ENCODE peak calls at places on chromosomes 6 and 20, in nine cellular contexts. P, L, C, A, U, O, I, Z and X are unnamed samples.

GRCh38 chr20:45934046-45934586 is 367 bp upstream of the PCIF1 start:
- DNase-seq in P (no peak), L (peak; percentile 68), A (peak; percentile 81), U (peak; percentile 70), O (peak; percentile 90), Z (no peak), I (peak; percentile 90), C (peak; percentile 77), X (no peak)

GRCh38 chr6:118536478-118536877 is 11.6 kb upstream of the PLN start:
- DNase-seq in C (no peak), L (no peak), I (no peak), O (no peak), A (no peak), Z (no peak), U (no peak), P (no peak), X (no peak)

GRCh38 chr6:169556758-169557505 is 144.9 kb downstream of the WDR27 start:
- DNase-seq in U (no peak), O (no peak), A (no peak), I (no peak), L (no peak), P (peak; percentile 74), Z (no peak), C (no peak), X (no peak)

GRCh38 chr6:30615219-30615957 is 1.7 kb downstream of the PPP1R10 start:
- DNase-seq in L (peak; percentile 85), P (peak; percentile 70), Z (no peak), C (no peak), U (no peak), A (no peak), O (no peak), I (no peak), X (no peak)

GRCh38 chr6:21856844-21857243 is 263.3 kb downstream of the SOX4 start:
- DNase-seq in U (no peak), A (no peak), Z (no peak), I (no peak), P (no peak), C (no peak), L (peak; percentile 86), O (no peak), X (no peak)

GRCh38 chr20:30815577-30816181 is 441.8 kb upstream of the DEFB115 start:
- DNase-seq in L (no peak), O (peak; percentile 71), C (no peak), P (no peak), Z (no peak), I (no peak), U (no peak), A (no peak), X (no peak)

GRCh38 chr6:19303381-19303780 is 533.8 kb upstream of the ID4 start:
- DNase-seq in I (no peak), U (no peak), A (no peak), C (no peak), P (no peak), L (peak; percentile 16), Z (no peak), O (no peak), X (no peak)

GRCh38 chr6:48766349-48766748 is 655.4 kb upstream of the PTCHD4 start:
- DNase-seq in U (no peak), Z (no peak), I (no peak), P (no peak), A (no peak), C (no peak), L (peak; percentile 77), O (no peak), X (no peak)

GRCh38 chr20:59351148-59352040 is 51.0 kb downstream of the EDN3 start:
- DNase-seq in I (no peak), O (no peak), P (no peak), U (no peak), Z (no peak), L (no peak), C (no peak), A (no peak), X (no peak)

GRCh38 chr6:100464910-100465700 is at the start of gene SIM1:
- DNase-seq in Z (no peak), C (peak; percentile 62), O (peak; percentile 92), I (peak; percentile 77), P (peak; percentile 42), A (peak; percentile 43), U (peak; percentile 46), L (peak; percentile 94), X (no peak)

GRCh38 chr6:26019261-26019845 is 56.8 kb downstream of the TRIM38 start:
- DNase-seq in I (no peak), O (no peak), P (no peak), L (no peak), A (no peak), C (no peak), Z (no peak), U (no peak), X (no peak)

GRCh38 chr6:26020983-26021349 is 58.4 kb downstream of the TRIM38 start:
- DNase-seq in U (peak; percentile 56), O (peak; percentile 63), P (no peak), A (peak; percentile 54), C (peak; percentile 62), Z (no peak), L (peak; percentile 81), I (peak; percentile 85), X (no peak)

GRCh38 chr6:26017567-26017966 is 55.0 kb downstream of the TRIM38 start:
- DNase-seq in A (peak; percentile 70), C (peak; percentile 62), O (no peak), U (peak; percentile 67), L (peak; percentile 96), I (peak; percentile 78), P (peak; percentile 87), Z (no peak), X (peak; percentile 42)

GRCh38 chr6:26020291-26020982 is 57.8 kb downstream of the TRIM38 start:
- DNase-seq in I (peak; percentile 88), Z (no peak), L (peak; percentile 92), U (peak; percentile 73), O (peak; percentile 88), P (peak; percentile 96), C (peak; percentile 74), A (peak; percentile 71), X (peak; percentile 68)

DNA sequence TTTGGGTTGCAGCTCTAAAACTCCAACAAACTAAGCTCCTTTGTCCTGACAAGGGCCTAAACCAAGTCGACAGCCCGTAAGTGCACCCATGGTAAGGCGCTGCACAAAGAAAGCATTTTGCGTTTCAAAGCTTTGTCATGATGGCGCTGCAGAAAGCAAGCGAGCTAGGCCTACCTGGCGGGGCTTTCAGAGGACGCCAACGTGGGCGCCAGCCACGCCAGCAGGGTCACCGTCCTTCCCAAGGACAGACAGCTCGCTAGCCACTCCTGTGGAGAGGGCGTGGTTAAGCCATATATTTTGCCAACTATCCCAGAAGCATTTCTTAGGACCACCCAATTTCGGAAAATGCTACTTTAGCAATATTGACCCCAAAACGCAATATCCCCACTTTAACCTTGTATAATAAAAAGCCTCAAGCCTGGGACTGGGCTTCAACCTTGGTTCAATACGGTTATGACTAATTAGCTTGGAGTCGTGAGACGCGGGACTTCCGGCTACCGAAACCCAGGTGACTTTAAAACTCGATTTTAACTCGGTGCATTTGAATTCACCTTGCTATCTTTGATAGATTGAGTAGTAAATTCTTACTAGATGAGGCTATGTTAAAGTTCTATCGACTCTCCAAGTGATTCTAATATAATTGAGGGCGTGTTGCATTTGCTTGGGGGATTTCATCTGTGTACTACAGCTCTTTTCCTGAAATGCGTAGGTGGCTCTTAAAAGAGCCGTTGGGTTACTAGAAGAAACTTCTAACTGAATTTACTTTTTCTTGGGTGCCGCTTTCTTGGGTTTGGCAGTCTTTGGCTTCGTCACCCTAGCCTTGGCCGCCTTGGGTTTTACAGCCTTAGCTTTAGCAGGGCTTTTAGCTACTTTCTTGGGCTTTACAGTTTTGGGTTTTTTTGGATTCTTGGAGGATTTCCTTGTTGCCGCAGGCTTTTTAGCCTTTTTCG is 54.0 kb downstream of the TRIM38 start:
- DNase-seq in I (peak; percentile 76), A (peak; percentile 66), P (no peak), Z (no peak), C (no peak), L (peak; percentile 55), O (no peak), U (peak; percentile 75), X (no peak)
- H3K4me3 ChIP-seq in I (no peak overlapping the region), A (peak overlapping the region; percentile 49), P (peak overlapping the region; percentile 51), Z (peak overlapping the region; percentile 61), C (peak overlapping the region; percentile 49), L (peak overlapping the region; percentile 73), O (no peak overlapping the region), U (peak overlapping the region; percentile 70), X (peak overlapping the region; percentile 27)

DNA sequence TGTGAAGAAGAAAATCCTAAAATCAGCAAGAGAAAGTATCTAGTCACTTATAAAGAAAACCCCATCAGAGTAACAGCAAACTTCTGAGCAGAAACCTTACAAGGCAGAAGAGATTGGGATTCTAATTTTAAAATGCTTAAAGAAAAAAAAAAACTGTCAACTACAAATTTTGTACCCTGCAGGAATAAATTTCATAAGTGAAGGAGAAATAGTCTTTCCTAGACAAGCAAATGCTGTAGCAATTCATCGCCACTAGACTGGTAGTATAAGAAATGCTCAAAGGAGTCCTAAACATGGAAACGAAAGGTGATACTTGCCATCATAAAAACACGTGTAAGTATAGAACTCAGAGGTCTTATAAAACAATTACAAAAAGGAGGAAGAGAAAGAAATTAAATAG is 54.4 kb downstream of the PDSS2 start:
- DNase-seq in Z (no peak), L (no peak), I (no peak), U (no peak), O (no peak), A (no peak), P (no peak), C (no peak), X (no peak)
- H3K9me3 ChIP-seq in Z (no peaks in the 10 kb centered on the region), L (no peaks in the 10 kb centered on the region), I (peaks cover 39% of the 10 kb centered on the region), U (peaks cover 46% of the 10 kb centered on the region), O (no peaks in the 10 kb centered on the region), A (no peaks in the 10 kb centered on the region), P (peaks cover 43% of the 10 kb centered on the region), C (peaks cover 8% of the 10 kb centered on the region), X (peaks cover 13% of the 10 kb centered on the region)

GRCh38 chr20:3082306-3082951 is 2.1 kb downstream of the AVP start:
- DNase-seq in C (no peak), I (peak; percentile 75), O (no peak), P (no peak), U (no peak), A (no peak), Z (no peak), L (peak; percentile 54), X (no peak)
- H3K4me3 ChIP-seq in C (peak overlapping the region; percentile 41), I (no peak overlapping the region), O (no peak overlapping the region), P (no peak overlapping the region), U (peak overlapping the region; percentile 56), A (peak overlapping the region; percentile 34), Z (peak overlapping the region; percentile 64), L (no peak overlapping the region), X (no peak overlapping the region)

GRCh38 chr6:67880939-67881705 is 754.0 kb upstream of the ADGRB3 start:
- DNase-seq in A (no peak), Z (no peak), O (no peak), C (no peak), P (no peak), L (no peak), I (peak; percentile 22), U (no peak), X (no peak)
- H3K9me3 ChIP-seq in A (no peaks in the 10 kb centered on the region), Z (no peaks in the 10 kb centered on the region), O (no peaks in the 10 kb centered on the region), C (no peaks in the 10 kb centered on the region), P (peaks cover 12% of the 10 kb centered on the region), L (no peaks in the 10 kb centered on the region), I (peaks cover 38% of the 10 kb centered on the region), U (peaks cover 28% of the 10 kb centered on the region), X (no peaks in the 10 kb centered on the region)